ENCODE peak calls at places on chromosomes 1 and 21, in six cellular contexts. Y is stomach, O is breast epithelium, T is esophagus muscularis mucosa, J is K562, B is H1. N is an unnamed sample.

GRCh38 chr1:109890115-109890953 is 20.3 kb upstream of the CSF1 start:
- DNase-seq in T (no peak), O (no peak), J (peak), B (no peak), Y (no peak), N (no peak)

GRCh38 chr21:45384656-45385548 is 20.1 kb upstream of the COL18A1 start:
- DNase-seq in J (no peak), B (no peak), Y (no peak), T (no peak), O (no peak), N (no peak)

GRCh38 chr1:66350001-66350547 is 183.9 kb upstream of the SGIP1 start:
- DNase-seq in J (no peak), B (no peak), Y (peak), O (no peak), T (no peak), N (no peak)

GRCh38 chr1:6185151-6185550 is 5.0 kb upstream of the CHD5 start:
- DNase-seq in Y (no peak), B (no peak), T (no peak), J (no peak), O (no peak), N (no peak)

GRCh38 chr1:179807291-179807690 is 64.2 kb downstream of the FAM163A start:
- DNase-seq in J (no peak), B (no peak), Y (no peak), O (no peak), T (no peak), N (no peak)

GRCh38 chr1:89975540-89976125 is 19.3 kb upstream of the ZNF326 start:
- DNase-seq in T (no peak), B (no peak), O (no peak), J (peak), Y (no peak), N (no peak)

GRCh38 chr1:48028218-48028804 is 31.1 kb upstream of the TRABD2B start:
- DNase-seq in Y (no peak), B (no peak), O (no peak), J (no peak), T (no peak), N (no peak)

GRCh38 chr21:41121785-41122415 is 46.1 kb upstream of the BACE2 start:
- DNase-seq in Y (peak), T (peak), J (peak), O (peak), B (peak), N (peak)

DNA sequence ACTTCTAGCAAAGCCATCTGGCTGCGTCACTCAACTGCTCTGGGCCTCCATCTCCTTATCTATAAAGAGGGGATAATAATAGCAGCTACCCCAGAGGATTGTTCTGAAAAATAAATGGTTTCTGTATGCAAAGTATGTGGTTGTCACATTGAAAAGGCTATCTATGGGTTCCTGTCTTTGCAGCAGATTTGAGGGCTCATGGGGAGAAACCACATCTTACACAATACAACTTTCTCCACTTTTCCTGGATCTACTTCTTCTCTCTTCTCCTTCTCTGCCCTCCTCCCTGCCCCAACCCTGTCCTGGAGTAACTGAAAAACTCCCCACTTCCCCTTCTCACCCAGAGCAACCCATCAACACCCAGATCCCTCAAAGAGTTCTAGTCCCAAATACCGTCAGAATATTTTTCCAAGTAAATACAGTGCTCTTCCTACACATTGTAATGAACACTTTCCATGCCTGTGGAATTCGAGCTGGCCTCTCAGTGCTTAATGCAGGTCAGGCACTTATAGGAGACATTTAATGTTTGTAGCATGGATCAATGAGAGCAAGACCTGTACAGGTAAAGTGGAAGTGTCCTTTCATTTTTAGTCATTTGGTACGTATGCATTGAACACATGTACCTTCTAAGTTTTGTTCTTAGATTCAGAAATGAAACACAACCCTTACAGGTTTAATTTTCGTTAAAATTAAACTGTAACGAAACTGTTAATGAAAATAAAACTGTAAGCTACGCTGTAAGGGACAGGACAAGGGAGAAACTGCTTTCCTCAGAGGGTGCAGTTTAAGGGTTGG is 131.9 kb downstream of the AK5 start:
- DNase-seq in J (no peak), T (no peak), Y (no peak), B (no peak), O (no peak), N (peak)
- H3K27ac ChIP-seq in J (no peak), T (no peak), Y (no peak), B (no peak), O (no peak), N (peak)

DNA sequence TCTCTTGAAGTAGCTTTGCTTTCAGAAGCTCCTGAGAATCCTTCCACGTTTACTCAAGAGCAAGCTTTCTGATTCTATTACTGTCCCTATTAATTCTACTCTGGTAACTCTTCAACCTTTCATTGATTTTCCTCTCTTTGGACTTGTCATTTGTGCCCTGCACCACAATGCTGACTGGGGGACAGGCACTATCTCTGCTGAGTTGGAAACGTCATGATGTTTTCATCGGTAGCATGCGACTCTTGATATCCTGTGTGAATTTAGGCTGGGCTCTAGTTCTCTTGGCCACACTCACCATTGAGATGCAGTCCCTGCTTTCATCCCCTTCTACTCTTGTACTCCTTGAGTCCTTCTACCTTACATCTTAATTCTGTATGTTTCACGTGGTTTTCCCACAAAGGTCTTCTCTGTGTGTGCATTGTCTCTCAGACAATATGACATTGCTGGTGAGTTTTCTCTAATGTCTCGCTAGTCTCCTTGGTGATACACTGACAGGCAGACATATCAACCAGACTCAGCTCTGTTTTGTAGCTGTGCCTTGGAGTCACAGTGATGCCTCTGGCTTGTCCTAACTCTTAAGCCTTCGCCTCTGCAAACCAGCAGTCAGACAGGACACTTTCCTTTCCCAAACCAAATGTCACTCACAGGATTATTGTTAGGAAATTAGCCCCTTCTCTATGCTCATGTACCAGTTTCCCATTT is 223.6 kb upstream of the ADGRL2 start:
- DNase-seq in T (no peak), O (no peak), B (no peak), Y (no peak), J (no peak), N (no peak)
- TF ChIP-seq POLR2AphosphoS5 in T (no peak), O (no peak), B (no peak), Y (no peak), J (no peak), N (no peak)

GRCh38 chr1:1397839-1398523 is 1.2 kb downstream of the CCNL2 start:
- DNase-seq in O (no peak), T (no peak), B (no peak), J (peak), Y (no peak), N (peak)
- H3K27ac ChIP-seq in O (no peak), T (peak), B (peak), J (peak), Y (peak), N (peak)

GRCh38 chr1:19393051-19393450 is 80.9 kb downstream of the SLC66A1 start:
- DNase-seq in Y (no peak), T (no peak), O (no peak), B (no peak), J (no peak), N (no peak)
- TF ChIP-seq POLR2AphosphoS5 in Y (no peak), T (no peak), O (no peak), B (no peak), J (no peak), N (no peak)

GRCh38 chr1:53765656-53766055 is 26.7 kb upstream of the GLIS1 start:
- DNase-seq in B (no peak), Y (no peak), T (no peak), J (no peak), O (no peak), N (no peak)

GRCh38 chr1:53769780-53770179 is 30.8 kb upstream of the GLIS1 start:
- DNase-seq in O (no peak), J (no peak), B (no peak), Y (no peak), T (no peak), N (no peak)

GRCh38 chr1:53769184-53769583 is 30.2 kb upstream of the GLIS1 start:
- DNase-seq in J (no peak), O (no peak), T (no peak), Y (no peak), B (no peak), N (no peak)

GRCh38 chr1:53766194-53766748 is 27.3 kb upstream of the GLIS1 start:
- DNase-seq in T (no peak), J (no peak), B (no peak), O (no peak), Y (no peak), N (no peak)

GRCh38 chr1:53766766-53767409 is 27.9 kb upstream of the GLIS1 start:
- DNase-seq in O (no peak), T (no peak), B (no peak), J (no peak), Y (no peak), N (no peak)
- H3K27ac ChIP-seq in O (no peak), T (no peak), B (no peak), J (no peak), Y (no peak), N (no peak)